ENCODE peak calls at places on chromosomes 4 and X, in nine cellular contexts. P, Q, F, I, V, T, S, W and K are unnamed samples.

GRCh38 chrX:104085477-104085876 is 9.4 kb upstream of the TMSB15C start:
- DNase-seq in P (no peak), Q (no peak), F (no peak), I (no peak), V (no peak), T (no peak), S (no peak), W (no peak), K (no peak)

GRCh38 chr4:155509619-155510018 is 132.9 kb upstream of the MAP9 start:
- DNase-seq in P (no peak), Q (peak), F (no peak), I (no peak), V (no peak), T (no peak), S (no peak), W (no peak), K (no peak)

GRCh38 chrX:15815779-15816452 is 25.6 kb downstream of the ZRSR2 start:
- DNase-seq in P (no peak), Q (peak), F (no peak), I (no peak), V (no peak), T (peak), S (no peak), W (no peak), K (no peak)

GRCh38 chrX:110320588-110320987 is 2.7 kb upstream of the AMMECR1 start:
- DNase-seq in P (no peak), Q (no peak), F (no peak), I (no peak), V (no peak), T (no peak), S (no peak), W (no peak), K (no peak)

GRCh38 chr4:125314676-125315570 is at the start of gene FAT4:
- DNase-seq in P (peak), Q (peak), F (peak), I (no peak), V (peak), T (peak), S (peak), W (peak), K (peak)

GRCh38 chr4:152352645-152353116 is 183.2 kb downstream of the FBXW7 start:
- DNase-seq in P (no peak), Q (peak), F (peak), I (no peak), V (peak), T (peak), S (no peak), W (peak), K (peak)

GRCh38 chrX:11239230-11239629 is 54.0 kb upstream of the AMELX start:
- DNase-seq in P (no peak), Q (peak), F (no peak), I (no peak), V (no peak), T (no peak), S (no peak), W (no peak), K (no peak)

GRCh38 chrX:33725556-33726232 is 406.4 kb downstream of the FAM47A start:
- DNase-seq in P (no peak), Q (no peak), F (no peak), I (no peak), V (no peak), T (peak), S (no peak), W (peak), K (no peak)

GRCh38 chr4:39505581-39505980 is 21.7 kb downstream of the UGDH start:
- DNase-seq in P (no peak), Q (no peak), F (no peak), I (no peak), V (no peak), T (no peak), S (no peak), W (no peak), K (no peak)

GRCh38 chrX:69424161-69424560 is 80.0 kb upstream of the NALF2 start:
- DNase-seq in P (no peak), Q (peak), F (no peak), I (no peak), V (no peak), T (no peak), S (no peak), W (no peak), K (no peak)

GRCh38 chr4:17065821-17066220 is 167.4 kb upstream of the LDB2 start:
- DNase-seq in P (no peak), Q (no peak), F (no peak), I (no peak), V (no peak), T (no peak), S (no peak), W (no peak), K (no peak)

GRCh38 chrX:49287665-49288064 is 15.8 kb upstream of the GAGE10 start:
- DNase-seq in P (no peak), Q (no peak), F (no peak), I (no peak), V (no peak), T (no peak), S (no peak), W (no peak), K (no peak)

GRCh38 chrX:80876877-80877276 is 67.2 kb upstream of the BRWD3 start:
- DNase-seq in P (no peak), Q (peak), F (no peak), I (no peak), V (no peak), T (peak), S (no peak), W (no peak), K (no peak)

GRCh38 chr4:115234405-115235093 is 121.1 kb upstream of the NDST4 start:
- DNase-seq in P (no peak), Q (no peak), F (no peak), I (no peak), V (no peak), T (peak), S (no peak), W (no peak), K (no peak)

GRCh38 chr4:7108046-7108625 is 40.3 kb upstream of the GRPEL1 start:
- DNase-seq in P (no peak), Q (no peak), F (no peak), I (no peak), V (no peak), T (no peak), S (no peak), W (no peak), K (peak)

GRCh38 chr4:7686166-7686870 is 251.6 kb upstream of the PSAPL1 start:
- DNase-seq in P (no peak), Q (no peak), F (no peak), I (no peak), V (no peak), T (no peak), S (no peak), W (no peak), K (no peak)

GRCh38 chr4:137668885-137669284 is 136.6 kb upstream of the PCDH18 start:
- DNase-seq in P (no peak), Q (no peak), F (no peak), I (no peak), V (no peak), T (no peak), S (no peak), W (no peak), K (no peak)

GRCh38 chrX:11970935-11971334 is 167.3 kb upstream of the FRMPD4 start:
- DNase-seq in P (no peak), Q (peak), F (no peak), I (no peak), V (no peak), T (no peak), S (no peak), W (no peak), K (no peak)

GRCh38 chrX:43949669-43950068 is 23.5 kb downstream of the NDP start:
- DNase-seq in P (no peak), Q (peak), F (peak), I (no peak), V (no peak), T (peak), S (no peak), W (peak), K (no peak)

GRCh38 chrX:25344191-25344936 is 328.6 kb upstream of the ARX start:
- DNase-seq in P (no peak), Q (no peak), F (no peak), I (no peak), V (no peak), T (peak), S (no peak), W (no peak), K (no peak)

GRCh38 chr4:156038772-156039171 is 85.1 kb upstream of the CTSO start:
- DNase-seq in P (no peak), Q (no peak), F (no peak), I (no peak), V (no peak), T (no peak), S (no peak), W (peak), K (no peak)